ENCODE peak calls at places on chromosomes 2 and 18, in four cellular contexts. One of them, this sample, is unnamed. For H3K36me3, the result is how much of the 10 kb centered on the place peaks cover.

GRCh38 chr2:218059289-218059688 is 9.8 kb upstream of the RUFY4 start:
- DNase-seq in spleen: no peak
- DNase-seq in body of pancreas: no peak
- DNase-seq in ovary: no peak
- DNase-seq in this sample: no peak

GRCh38 chr2:108988796-108989713 is at the start of gene EDAR:
- DNase-seq in ovary: no peak
- DNase-seq in body of pancreas: peak
- DNase-seq in spleen: no peak
- DNase-seq in this sample: peak

GRCh38 chr2:19205983-19206533 is 152.4 kb downstream of the OSR1 start:
- DNase-seq in spleen: no peak
- DNase-seq in ovary: no peak
- DNase-seq in body of pancreas: no peak
- DNase-seq in this sample: no peak

GRCh38 chr2:133986881-133987793 is 266.7 kb upstream of the MGAT5 start:
- DNase-seq in spleen: no peak
- DNase-seq in body of pancreas: no peak
- DNase-seq in ovary: no peak
- DNase-seq in this sample: no peak

GRCh38 chr2:241061275-241061674 is 40.8 kb downstream of the MTERF4 start:
- DNase-seq in spleen: no peak
- DNase-seq in body of pancreas: no peak
- DNase-seq in ovary: no peak
- DNase-seq in this sample: no peak

GRCh38 chr2:47509250-47509649 is 106.3 kb downstream of the MSH2 start:
- DNase-seq in ovary: no peak
- DNase-seq in spleen: no peak
- DNase-seq in body of pancreas: no peak
- DNase-seq in this sample: no peak

GRCh38 chr18:31931886-31932240 is 11.1 kb downstream of the TRAPPC8 start:
- DNase-seq in spleen: no peak
- DNase-seq in body of pancreas: no peak
- DNase-seq in ovary: no peak
- DNase-seq in this sample: no peak

GRCh38 chr2:17578466-17578928 is 38.0 kb downstream of the VSNL1 start:
- DNase-seq in ovary: no peak
- DNase-seq in body of pancreas: peak
- DNase-seq in spleen: no peak
- DNase-seq in this sample: no peak

GRCh38 chr2:134202361-134202760 is 51.5 kb upstream of the MGAT5 start:
- DNase-seq in spleen: no peak
- DNase-seq in ovary: no peak
- DNase-seq in body of pancreas: no peak
- DNase-seq in this sample: no peak

GRCh38 chr2:100000915-100001707 is 141.3 kb downstream of the AFF3 start:
- DNase-seq in ovary: no peak
- DNase-seq in spleen: no peak
- DNase-seq in body of pancreas: no peak
- DNase-seq in this sample: no peak

GRCh38 chr2:110852541-110853263 is 120.3 kb downstream of the ACOXL start:
- DNase-seq in spleen: no peak
- DNase-seq in body of pancreas: no peak
- DNase-seq in ovary: no peak
- DNase-seq in this sample: no peak

GRCh38 chr18:57627488-57627887 is 5.9 kb upstream of the NARS1 start:
- DNase-seq in spleen: no peak
- DNase-seq in ovary: no peak
- DNase-seq in body of pancreas: no peak
- DNase-seq in this sample: no peak

GRCh38 chr18:46856975-46857374 is 60.3 kb downstream of the PIAS2 start:
- DNase-seq in ovary: no peak
- DNase-seq in body of pancreas: no peak
- DNase-seq in spleen: no peak
- DNase-seq in this sample: no peak

GRCh38 chr18:10295751-10296150 is 158.7 kb upstream of the APCDD1 start:
- DNase-seq in ovary: no peak
- DNase-seq in spleen: no peak
- DNase-seq in body of pancreas: no peak
- DNase-seq in this sample: no peak

GRCh38 chr2:45199973-45200372 is 190.7 kb upstream of the SIX2 start:
- DNase-seq in ovary: no peak
- DNase-seq in body of pancreas: no peak
- DNase-seq in spleen: no peak
- DNase-seq in this sample: no peak

GRCh38 chr2:205858781-205859478 is 176.6 kb downstream of the NRP2 start:
- DNase-seq in spleen: no peak
- DNase-seq in ovary: peak
- DNase-seq in body of pancreas: peak
- DNase-seq in this sample: no peak

GRCh38 chr2:174868916-174869315 is 104.6 kb upstream of the CHRNA1 start:
- DNase-seq in body of pancreas: no peak
- DNase-seq in spleen: no peak
- DNase-seq in ovary: no peak
- DNase-seq in this sample: no peak

GRCh38 chr18:59229191-59229590 is 9.2 kb downstream of the GRP start:
- DNase-seq in ovary: no peak
- DNase-seq in spleen: no peak
- DNase-seq in body of pancreas: no peak
- DNase-seq in this sample: no peak

GRCh38 chr2:85706604-85707296 is 12.6 kb downstream of the GNLY start:
- DNase-seq in spleen: no peak
- DNase-seq in body of pancreas: peak
- DNase-seq in ovary: no peak
- DNase-seq in this sample: peak

DNA sequence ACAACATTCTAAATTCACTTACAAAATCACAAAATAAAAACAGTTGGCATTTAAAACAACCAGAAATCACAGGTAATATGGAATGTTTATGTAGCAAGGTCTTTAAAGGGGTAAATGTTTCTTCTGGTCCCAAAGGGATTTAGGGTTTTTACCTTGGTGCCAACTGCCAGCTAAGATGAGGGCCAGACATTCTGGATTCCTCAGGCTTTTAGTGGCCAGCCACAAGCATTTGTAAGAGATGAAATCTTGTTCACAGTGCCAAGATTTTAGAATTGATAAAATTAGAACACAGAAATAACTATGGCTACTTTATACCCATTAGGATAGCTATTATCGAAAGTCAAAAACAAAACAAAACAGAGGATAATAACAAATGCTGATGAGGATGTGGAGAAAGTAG is 60.4 kb upstream of the CDKL4 start:
- DNase-seq in spleen: no peak
- DNase-seq in body of pancreas: no peak
- DNase-seq in ovary: no peak
- DNase-seq in this sample: no peak
- H3K27ac ChIP-seq in spleen: no peak
- H3K27ac ChIP-seq in body of pancreas: no peak
- H3K27ac ChIP-seq in ovary: no peak
- H3K27ac ChIP-seq in this sample: no peak

DNA sequence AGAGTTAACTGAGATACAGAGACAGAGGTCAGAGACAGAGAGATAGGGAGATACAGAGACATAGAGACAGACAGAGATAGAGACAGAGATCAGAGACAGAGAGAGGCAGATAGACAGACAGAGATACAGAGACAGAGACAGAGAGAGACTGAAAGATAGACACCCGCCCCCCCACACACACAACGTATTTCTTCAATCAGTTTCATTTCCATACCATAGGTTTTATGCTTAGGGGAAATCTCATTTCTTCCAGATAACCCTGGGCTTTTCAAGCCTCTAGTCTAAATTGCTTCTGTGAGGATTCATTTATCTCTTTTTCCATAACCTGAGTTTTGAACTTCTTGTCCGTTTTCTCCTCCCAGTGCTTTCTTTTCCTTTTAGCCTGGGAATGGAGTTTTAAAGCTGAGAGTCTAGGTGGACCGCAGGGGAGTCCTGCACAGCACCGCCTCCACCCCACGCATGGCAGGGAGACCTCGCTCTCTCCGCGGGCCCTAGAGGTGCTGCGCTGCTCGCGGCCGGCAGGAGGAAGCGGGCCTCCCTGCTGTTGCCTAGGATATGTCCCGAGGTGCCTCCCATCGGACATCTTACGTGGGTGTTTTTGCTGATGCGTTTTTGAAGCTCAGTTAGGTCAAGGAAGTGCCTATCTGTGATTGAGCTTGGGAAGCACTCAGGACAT is 94.7 kb downstream of the CD8B2 start:
- DNase-seq in ovary: peak
- DNase-seq in body of pancreas: peak
- DNase-seq in spleen: peak
- DNase-seq in this sample: peak
- TF ChIP-seq CTCF in ovary: no peak
- TF ChIP-seq CTCF in body of pancreas: no peak
- TF ChIP-seq CTCF in spleen: no peak
- TF ChIP-seq CTCF in this sample: no peak

GRCh38 chr2:127332335-127332734 is 38.4 kb upstream of the ERCC3 start:
- DNase-seq in body of pancreas: no peak
- DNase-seq in spleen: no peak
- DNase-seq in ovary: no peak
- DNase-seq in this sample: no peak
- H3K36me3 ChIP-seq in body of pancreas: under half
- H3K36me3 ChIP-seq in spleen: under half
- H3K36me3 ChIP-seq in ovary: under half
- H3K36me3 ChIP-seq in this sample: half or more

GRCh38 chr2:98514879-98515570 is 70.4 kb downstream of the INPP4A start:
- DNase-seq in body of pancreas: no peak
- DNase-seq in spleen: no peak
- DNase-seq in ovary: peak
- DNase-seq in this sample: no peak

GRCh38 chr2:98517636-98518035 is 73.0 kb downstream of the INPP4A start:
- DNase-seq in spleen: no peak
- DNase-seq in body of pancreas: no peak
- DNase-seq in ovary: no peak
- DNase-seq in this sample: no peak

GRCh38 chr2:98514096-98514639 is 69.5 kb downstream of the INPP4A start:
- DNase-seq in ovary: no peak
- DNase-seq in body of pancreas: no peak
- DNase-seq in spleen: no peak
- DNase-seq in this sample: no peak

GRCh38 chr2:98518106-98518505 is 73.4 kb downstream of the INPP4A start:
- DNase-seq in ovary: no peak
- DNase-seq in body of pancreas: peak
- DNase-seq in spleen: peak
- DNase-seq in this sample: no peak

DNA sequence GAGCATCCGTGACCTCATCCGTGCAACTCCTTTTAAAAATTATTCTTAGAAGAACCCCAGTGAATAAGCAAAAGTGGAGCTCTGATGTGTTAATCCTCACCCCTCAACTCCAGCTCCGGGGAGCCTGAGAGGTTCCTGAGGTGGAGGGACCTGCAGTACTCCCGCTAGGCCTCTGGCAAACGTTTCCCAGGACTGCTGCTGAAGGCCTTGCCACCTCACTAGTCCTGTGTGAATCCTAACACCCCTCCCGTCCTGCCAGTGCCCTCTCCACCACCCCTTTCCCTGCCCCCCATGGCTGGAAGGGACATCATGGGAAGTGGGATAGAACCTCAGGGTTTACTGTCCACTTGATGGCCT is 70.9 kb downstream of the INPP4A start:
- DNase-seq in spleen: peak
- DNase-seq in ovary: no peak
- DNase-seq in body of pancreas: no peak
- DNase-seq in this sample: no peak
- H3K27ac ChIP-seq in spleen: no peak
- H3K27ac ChIP-seq in ovary: no peak
- H3K27ac ChIP-seq in body of pancreas: no peak
- H3K27ac ChIP-seq in this sample: no peak

This sample was measured in upper lobe of right lung.